ENCODE peak calls at places on chromosomes 2 and 18, in eight cellular contexts. U, L, T, P, C, W, Y and G are unnamed samples.

GRCh38 chr18:39801010-39801409 is 2154.0 kb upstream of the PIK3C3 start:
- DNase-seq in T (peak), U (no peak), L (no peak), Y (no peak), C (no peak), W (no peak), P (no peak), G (no peak)

GRCh38 chr2:164542584-164543021 is 78.7 kb downstream of the GRB14 start:
- DNase-seq in Y (no peak), U (no peak), P (peak), T (no peak), L (no peak), C (no peak), W (no peak), G (no peak)

GRCh38 chr18:29749699-29750098 is 1292.8 kb downstream of the DSC3 start:
- DNase-seq in P (peak), C (no peak), T (no peak), Y (no peak), W (no peak), L (peak), U (no peak), G (no peak)

GRCh38 chr2:128783896-128784295 is 465.2 kb upstream of the HS6ST1 start:
- DNase-seq in W (no peak), T (peak), L (no peak), Y (no peak), U (no peak), C (no peak), P (no peak), G (no peak)

GRCh38 chr2:176494949-176495353 is 225.7 kb downstream of the MTX2 start:
- DNase-seq in L (no peak), Y (no peak), W (no peak), P (no peak), T (no peak), U (no peak), C (no peak), G (no peak)

GRCh38 chr2:74507926-74508520 is 528 bp upstream of the PCGF1 start:
- DNase-seq in T (no peak), U (peak), W (peak), C (peak), P (peak), L (peak), Y (no peak), G (peak)

GRCh38 chr2:138829326-138829725 is 49.1 kb upstream of the NXPH2 start:
- DNase-seq in U (peak), W (no peak), T (no peak), Y (no peak), P (peak), L (peak), C (no peak), G (no peak)

GRCh38 chr2:240797500-240797895 is 22.5 kb downstream of the KIF1A start:
- DNase-seq in W (no peak), P (no peak), L (no peak), T (peak), U (no peak), Y (peak), C (no peak), G (no peak)

GRCh38 chr2:42964444-42965081 is 172.2 kb upstream of the HAAO start:
- DNase-seq in L (peak), P (peak), Y (peak), C (no peak), W (no peak), U (peak), T (no peak), G (no peak)

GRCh38 chr2:178415979-178416378 is 35.0 kb downstream of the PRKRA start:
- DNase-seq in T (no peak), U (no peak), Y (no peak), W (no peak), L (no peak), C (no peak), P (no peak), G (no peak)

GRCh38 chr2:178414266-178415247 is 36.4 kb downstream of the PRKRA start:
- DNase-seq in C (peak), Y (peak), T (peak), U (peak), W (peak), L (peak), P (peak), G (peak)

GRCh38 chr2:178412047-178412446 is 38.9 kb downstream of the PRKRA start:
- DNase-seq in L (no peak), P (peak), T (no peak), W (peak), C (no peak), U (no peak), Y (no peak), G (no peak)

GRCh38 chr2:178417916-178418315 is 33.1 kb downstream of the PRKRA start:
- DNase-seq in P (no peak), Y (no peak), C (no peak), U (no peak), T (no peak), W (no peak), L (no peak), G (no peak)

DNA sequence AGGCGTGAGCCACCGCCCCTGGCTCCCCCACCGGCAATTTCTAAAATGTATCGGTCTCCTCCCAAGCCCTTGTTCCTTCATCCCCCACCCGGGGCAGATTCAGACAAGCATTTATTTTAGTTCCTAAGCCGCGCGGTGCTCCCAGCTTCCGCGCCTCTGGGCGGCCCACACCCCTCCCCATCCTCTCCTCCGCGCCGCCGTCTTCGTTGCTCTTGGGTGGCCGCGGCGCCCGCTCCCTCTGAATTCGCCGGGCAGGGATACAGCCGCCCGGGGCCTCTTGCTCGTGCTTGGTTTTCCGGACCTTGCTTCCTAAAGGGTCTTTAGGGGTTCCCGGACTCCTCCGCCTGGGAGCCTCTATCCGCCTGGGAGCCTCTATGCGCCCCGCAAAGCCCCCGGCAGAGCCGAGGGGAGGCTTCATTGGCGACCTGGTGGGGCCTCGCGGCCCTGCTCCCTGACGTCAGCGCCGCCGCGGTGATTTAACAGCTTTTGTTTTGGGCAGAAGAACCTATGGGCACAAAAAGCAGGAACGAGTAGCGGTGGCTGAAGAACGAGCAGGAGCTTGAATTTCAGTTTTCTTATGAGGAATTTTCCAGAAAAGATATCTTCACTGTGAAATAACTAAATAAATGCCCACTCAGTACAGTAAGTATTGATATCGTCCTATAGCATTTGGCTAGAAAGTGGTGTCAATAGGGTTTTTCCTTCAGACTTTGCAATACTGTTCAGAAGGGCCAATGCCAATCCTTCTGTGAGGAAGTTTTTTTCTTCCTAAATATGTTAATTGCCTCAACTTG is 37.3 kb downstream of the PRKRA start:
- DNase-seq in W (peak), T (peak), C (peak), P (peak), L (peak), U (peak), Y (peak), G (peak)
- TF ChIP-seq CTCF in W (no peak), T (no peak), C (no peak), P (no peak), L (no peak), U (no peak), Y (no peak), G (no peak)

GRCh38 chr18:3257627-3258120 is 4.3 kb upstream of the MYL12B start:
- DNase-seq in W (no peak), L (no peak), P (no peak), U (no peak), C (no peak), T (no peak), Y (no peak), G (no peak)

GRCh38 chr18:3262234-3263171 is 570 bp downstream of the MYL12B start:
- DNase-seq in L (peak), T (no peak), W (no peak), P (peak), Y (no peak), C (no peak), U (no peak), G (no peak)

GRCh38 chr18:3261035-3261392 is 919 bp upstream of the MYL12B start:
- DNase-seq in P (no peak), W (no peak), L (no peak), U (no peak), T (no peak), C (no peak), Y (no peak), G (no peak)

GRCh38 chr18:3264362-3264761 is 2.4 kb downstream of the MYL12B start:
- DNase-seq in W (peak), P (no peak), T (no peak), C (no peak), Y (no peak), L (peak), U (no peak), G (no peak)

DNA sequence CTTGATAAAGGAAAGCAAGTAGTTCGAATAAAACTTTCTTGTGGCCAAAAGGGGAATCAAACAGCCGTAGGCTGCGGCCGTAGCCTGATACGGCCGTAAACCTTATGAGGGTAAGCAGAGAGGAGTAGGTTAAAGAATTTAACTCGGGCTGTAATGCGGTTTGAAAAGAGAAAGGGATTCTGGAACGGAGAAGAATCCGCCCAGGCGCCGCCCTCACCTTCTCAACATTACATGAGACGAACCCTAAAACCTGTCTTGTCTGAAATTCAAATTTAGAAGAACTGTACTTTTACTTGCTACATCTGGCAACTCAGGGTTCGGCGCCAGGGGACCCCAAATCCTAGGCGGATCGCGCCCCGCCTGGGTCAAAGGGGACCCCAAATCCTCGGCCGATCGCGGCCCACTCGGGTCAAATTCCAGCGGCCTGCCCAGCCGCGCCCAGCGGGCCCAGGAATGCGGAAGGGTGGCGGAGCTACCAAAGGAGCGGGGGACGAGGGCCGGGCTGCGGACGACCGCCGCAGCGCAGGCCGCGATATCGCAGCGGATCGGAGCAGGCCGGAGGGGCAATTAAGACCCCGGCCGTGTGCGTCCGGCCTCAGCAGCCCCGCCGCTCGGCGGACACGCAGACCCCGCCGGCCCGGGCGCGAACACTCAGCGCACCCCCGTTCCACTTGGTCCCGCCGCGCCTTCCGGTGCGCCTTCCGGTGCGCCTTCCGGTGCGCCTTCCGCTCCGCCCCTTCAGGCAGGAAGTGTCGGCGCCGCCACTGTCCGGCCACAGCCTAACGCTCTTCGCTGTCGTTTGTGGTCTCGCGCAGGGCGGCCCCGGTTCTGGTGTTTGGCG is at the start of gene MYL12B:
- DNase-seq in U (peak), L (peak), T (peak), C (peak), Y (peak), W (peak), P (peak), G (peak)
- TF ChIP-seq CTCF in U (no peak), L (no peak), T (no peak), C (no peak), Y (no peak), W (peak), P (no peak), G (peak)

DNA sequence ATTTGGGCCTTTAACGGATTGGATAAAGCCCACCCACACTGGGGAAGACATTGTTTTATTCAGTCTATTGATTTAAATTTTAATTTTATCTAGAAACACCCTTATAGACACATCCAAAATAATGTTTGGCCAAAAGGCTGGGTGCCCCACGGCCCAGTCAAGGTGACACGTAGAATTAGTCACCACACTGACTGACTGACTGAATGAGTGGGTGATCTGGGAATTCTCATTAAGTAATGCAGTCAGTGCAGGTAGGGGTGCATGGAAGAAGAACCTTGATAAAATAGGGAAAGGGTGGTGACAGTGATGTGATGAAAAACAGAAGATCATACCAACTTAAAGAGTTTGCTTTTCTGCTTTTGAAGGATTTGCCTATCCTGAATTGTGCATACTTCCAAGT is 554.8 kb downstream of the DCC start:
- DNase-seq in W (no peak), U (no peak), T (peak), C (no peak), L (no peak), P (no peak), Y (no peak), G (no peak)
- TF ChIP-seq CTCF in W (no peak), U (no peak), T (no peak), C (no peak), L (no peak), P (no peak), Y (no peak), G (no peak)

GRCh38 chr2:84424152-84424551 is 34.9 kb downstream of the SUCLG1 start:
- DNase-seq in C (no peak), W (no peak), L (no peak), P (peak), Y (no peak), T (no peak), U (no peak), G (no peak)
- TF ChIP-seq CTCF in C (peak), W (peak), L (peak), P (peak), Y (peak), T (no peak), U (peak), G (peak)

GRCh38 chr2:167550448-167550847 is 662.2 kb downstream of the XIRP2 start:
- DNase-seq in T (no peak), Y (no peak), L (peak), C (no peak), P (peak), W (no peak), U (no peak), G (no peak)
- TF ChIP-seq CTCF in T (no peak), Y (peak), L (peak), C (no peak), P (peak), W (peak), U (peak), G (peak)